ENCODE peak calls at places on chromosomes 13 and 19, in five cellular contexts. One of them, this sample, is unnamed.

GRCh38 chr19:27777726-27778125 is 1435.2 kb downstream of the UQCRFS1 start:
- DNase-seq in IMR-90: no peak
- DNase-seq in thyroid gland: no peak
- DNase-seq in heart left ventricle: no peak
- DNase-seq in sigmoid colon: no peak
- DNase-seq in this sample: no peak

GRCh38 chr19:55383789-55384575 is at the start of gene TMEM238:
- DNase-seq in IMR-90: peak; percentile 70
- DNase-seq in thyroid gland: peak; percentile 72
- DNase-seq in heart left ventricle: peak; percentile 39
- DNase-seq in sigmoid colon: peak; percentile 83
- DNase-seq in this sample: no peak

GRCh38 chr19:31316201-31316951 is 32.9 kb downstream of the TSHZ3 start:
- DNase-seq in IMR-90: peak; percentile 61
- DNase-seq in thyroid gland: peak; percentile 57
- DNase-seq in heart left ventricle: no peak
- DNase-seq in sigmoid colon: peak; percentile 77
- DNase-seq in this sample: no peak

GRCh38 chr19:54644056-54644455 is 13.8 kb downstream of the LILRB1 start:
- DNase-seq in IMR-90: no peak
- DNase-seq in thyroid gland: no peak
- DNase-seq in heart left ventricle: peak; percentile 20
- DNase-seq in sigmoid colon: peak; percentile 75
- DNase-seq in this sample: no peak

GRCh38 chr19:53007200-53008054 is 6.3 kb upstream of the ERVV-1 start:
- DNase-seq in IMR-90: no peak
- DNase-seq in thyroid gland: no peak
- DNase-seq in heart left ventricle: no peak
- DNase-seq in sigmoid colon: no peak
- DNase-seq in this sample: no peak

GRCh38 chr13:64591981-64592380 is 2638.2 kb downstream of the PCDH9 start:
- DNase-seq in IMR-90: peak; percentile 61
- DNase-seq in thyroid gland: no peak
- DNase-seq in heart left ventricle: no peak
- DNase-seq in sigmoid colon: no peak
- DNase-seq in this sample: no peak

GRCh38 chr19:7257148-7258041 is 36.8 kb downstream of the INSR start:
- DNase-seq in IMR-90: peak; percentile 67
- DNase-seq in thyroid gland: no peak
- DNase-seq in heart left ventricle: no peak
- DNase-seq in sigmoid colon: peak; percentile 74
- DNase-seq in this sample: no peak

GRCh38 chr13:111458001-111458531 is 137.6 kb downstream of the TEX29 start:
- DNase-seq in IMR-90: no peak
- DNase-seq in thyroid gland: no peak
- DNase-seq in heart left ventricle: no peak
- DNase-seq in sigmoid colon: no peak
- DNase-seq in this sample: no peak

GRCh38 chr13:51246411-51247298 is 24.5 kb downstream of the FAM124A start:
- DNase-seq in IMR-90: no peak
- DNase-seq in thyroid gland: peak; percentile 96
- DNase-seq in heart left ventricle: peak; percentile 64
- DNase-seq in sigmoid colon: peak; percentile 85
- DNase-seq in this sample: no peak

GRCh38 chr13:40789275-40790231 is at the start of gene SLC25A15:
- DNase-seq in IMR-90: peak; percentile 72
- DNase-seq in thyroid gland: peak; percentile 91
- DNase-seq in heart left ventricle: peak; percentile 85
- DNase-seq in sigmoid colon: peak; percentile 80
- DNase-seq in this sample: no peak

GRCh38 chr13:113465241-113465640 is 12.0 kb upstream of the ADPRHL1 start:
- DNase-seq in IMR-90: no peak
- DNase-seq in thyroid gland: no peak
- DNase-seq in heart left ventricle: no peak
- DNase-seq in sigmoid colon: no peak
- DNase-seq in this sample: no peak

GRCh38 chr19:13069415-13070369 is 33.0 kb downstream of the LYL1 start:
- DNase-seq in IMR-90: no peak
- DNase-seq in thyroid gland: no peak
- DNase-seq in heart left ventricle: no peak
- DNase-seq in sigmoid colon: no peak
- DNase-seq in this sample: no peak

GRCh38 chr19:42301646-42302204 is at the start of gene PRR19:
- DNase-seq in IMR-90: no peak
- DNase-seq in thyroid gland: no peak
- DNase-seq in heart left ventricle: no peak
- DNase-seq in sigmoid colon: no peak
- DNase-seq in this sample: no peak

GRCh38 chr13:28406728-28407266 is 88.1 kb downstream of the FLT1 start:
- DNase-seq in IMR-90: no peak
- DNase-seq in thyroid gland: no peak
- DNase-seq in heart left ventricle: no peak
- DNase-seq in sigmoid colon: no peak
- DNase-seq in this sample: no peak

GRCh38 chr13:107808388-107808787 is 406.9 kb downstream of the LIG4 start:
- DNase-seq in IMR-90: peak; percentile 62
- DNase-seq in thyroid gland: no peak
- DNase-seq in heart left ventricle: no peak
- DNase-seq in sigmoid colon: no peak
- DNase-seq in this sample: no peak

GRCh38 chr19:54451331-54451871 is 2.4 kb downstream of the LENG8 start:
- DNase-seq in IMR-90: no peak
- DNase-seq in thyroid gland: no peak
- DNase-seq in heart left ventricle: no peak
- DNase-seq in sigmoid colon: no peak
- DNase-seq in this sample: no peak

GRCh38 chr19:33727331-33728028 is 69.2 kb upstream of the KCTD15 start:
- DNase-seq in IMR-90: no peak
- DNase-seq in thyroid gland: no peak
- DNase-seq in heart left ventricle: no peak
- DNase-seq in sigmoid colon: no peak
- DNase-seq in this sample: no peak

GRCh38 chr19:43560687-43561086 is 14.6 kb downstream of the XRCC1 start:
- DNase-seq in IMR-90: peak; percentile 52
- DNase-seq in thyroid gland: no peak
- DNase-seq in heart left ventricle: no peak
- DNase-seq in sigmoid colon: no peak
- DNase-seq in this sample: no peak

GRCh38 chr19:31135841-31136240 is 213.4 kb downstream of the TSHZ3 start:
- DNase-seq in IMR-90: peak; percentile 56
- DNase-seq in thyroid gland: no peak
- DNase-seq in heart left ventricle: no peak
- DNase-seq in sigmoid colon: no peak
- DNase-seq in this sample: no peak

GRCh38 chr13:33953203-33953602 is 135.3 kb downstream of the RFC3 start:
- DNase-seq in IMR-90: peak; percentile 26
- DNase-seq in thyroid gland: no peak
- DNase-seq in heart left ventricle: no peak
- DNase-seq in sigmoid colon: no peak
- DNase-seq in this sample: no peak

GRCh38 chr19:53903055-53903680 is 5.9 kb upstream of the CACNG7 start:
- DNase-seq in IMR-90: peak; percentile 30
- DNase-seq in thyroid gland: peak; percentile 38
- DNase-seq in heart left ventricle: no peak
- DNase-seq in sigmoid colon: no peak
- DNase-seq in this sample: no peak

GRCh38 chr19:45638930-45639729 is at the start of gene EML2:
- DNase-seq in IMR-90: no peak
- DNase-seq in thyroid gland: peak; percentile 57
- DNase-seq in heart left ventricle: peak; percentile 47
- DNase-seq in sigmoid colon: no peak
- DNase-seq in this sample: no peak

GRCh38 chr19:53086949-53087348 is 16.3 kb downstream of the ZNF160 start:
- DNase-seq in IMR-90: peak; percentile 32
- DNase-seq in thyroid gland: peak; percentile 2
- DNase-seq in heart left ventricle: peak; percentile 81
- DNase-seq in sigmoid colon: no peak
- DNase-seq in this sample: no peak

GRCh38 chr13:105702441-105702840 is 833.0 kb downstream of the EFNB2 start:
- DNase-seq in IMR-90: no peak
- DNase-seq in thyroid gland: no peak
- DNase-seq in heart left ventricle: no peak
- DNase-seq in sigmoid colon: no peak
- DNase-seq in this sample: no peak

GRCh38 chr19:47124937-47125668 is 5.5 kb upstream of the SAE1 start:
- DNase-seq in IMR-90: peak; percentile 78
- DNase-seq in thyroid gland: no peak
- DNase-seq in heart left ventricle: no peak
- DNase-seq in sigmoid colon: no peak
- DNase-seq in this sample: no peak

GRCh38 chr19:13505761-13506549 is at the start of gene CACNA1A:
- DNase-seq in IMR-90: peak; percentile 19
- DNase-seq in thyroid gland: no peak
- DNase-seq in heart left ventricle: no peak
- DNase-seq in sigmoid colon: no peak
- DNase-seq in this sample: no peak

GRCh38 chr13:42821437-42821836 is 40.1 kb downstream of the FAM216B start:
- DNase-seq in IMR-90: peak; percentile 93
- DNase-seq in thyroid gland: no peak
- DNase-seq in heart left ventricle: no peak
- DNase-seq in sigmoid colon: no peak
- DNase-seq in this sample: no peak

GRCh38 chr19:52735734-52736133 is 890 bp upstream of the ZNF611 start:
- DNase-seq in IMR-90: no peak
- DNase-seq in thyroid gland: peak; percentile 25
- DNase-seq in heart left ventricle: peak; percentile 88
- DNase-seq in sigmoid colon: peak; percentile 85
- DNase-seq in this sample: no peak

GRCh38 chr19:41919948-41920712 is 8.1 kb downstream of the ERFL start:
- DNase-seq in IMR-90: no peak
- DNase-seq in thyroid gland: no peak
- DNase-seq in heart left ventricle: no peak
- DNase-seq in sigmoid colon: no peak
- DNase-seq in this sample: no peak

GRCh38 chr19:8585894-8586750 is 8.9 kb upstream of the MYO1F start:
- DNase-seq in IMR-90: no peak
- DNase-seq in thyroid gland: peak; percentile 54
- DNase-seq in heart left ventricle: no peak
- DNase-seq in sigmoid colon: no peak
- DNase-seq in this sample: no peak

GRCh38 chr19:9721861-9722260 is 46.7 kb downstream of the ZNF846 start:
- DNase-seq in IMR-90: no peak
- DNase-seq in thyroid gland: no peak
- DNase-seq in heart left ventricle: no peak
- DNase-seq in sigmoid colon: no peak
- DNase-seq in this sample: no peak

GRCh38 chr19:18759435-18760426 is 31.4 kb downstream of the COMP start:
- DNase-seq in IMR-90: no peak
- DNase-seq in thyroid gland: no peak
- DNase-seq in heart left ventricle: no peak
- DNase-seq in sigmoid colon: no peak
- DNase-seq in this sample: no peak

GRCh38 chr19:13984186-13984585 is 21.9 kb downstream of the RFX1 start:
- DNase-seq in IMR-90: no peak
- DNase-seq in thyroid gland: no peak
- DNase-seq in heart left ventricle: no peak
- DNase-seq in sigmoid colon: no peak
- DNase-seq in this sample: no peak

GRCh38 chr19:12090807-12091206 is 26.3 kb downstream of the ZNF844 start:
- DNase-seq in IMR-90: peak; percentile 53
- DNase-seq in thyroid gland: peak; percentile 67
- DNase-seq in heart left ventricle: peak; percentile 62
- DNase-seq in sigmoid colon: peak; percentile 72
- DNase-seq in this sample: no peak

GRCh38 chr19:7679017-7679720 is 1.5 kb upstream of the TRAPPC5 start:
- DNase-seq in IMR-90: no peak
- DNase-seq in thyroid gland: no peak
- DNase-seq in heart left ventricle: no peak
- DNase-seq in sigmoid colon: no peak
- DNase-seq in this sample: no peak

GRCh38 chr19:55626350-55626749 is 2.0 kb upstream of the ZNF784 start:
- DNase-seq in IMR-90: no peak
- DNase-seq in thyroid gland: no peak
- DNase-seq in heart left ventricle: no peak
- DNase-seq in sigmoid colon: no peak
- DNase-seq in this sample: no peak

GRCh38 chr19:49555600-49556411 is 24.6 kb downstream of the NOSIP start:
- DNase-seq in IMR-90: no peak
- DNase-seq in thyroid gland: peak; percentile 47
- DNase-seq in heart left ventricle: peak; percentile 34
- DNase-seq in sigmoid colon: peak; percentile 91
- DNase-seq in this sample: no peak
- H3K27ac ChIP-seq in IMR-90: no peak overlapping the region
- H3K27ac ChIP-seq in thyroid gland: no peak overlapping the region
- H3K27ac ChIP-seq in heart left ventricle: no peak overlapping the region
- H3K27ac ChIP-seq in sigmoid colon: peak overlapping the region; percentile 59
- H3K27ac ChIP-seq in this sample: peak overlapping the region; percentile 40

GRCh38 chr13:24274452-24274971 is 34.9 kb upstream of the C1QTNF9 start:
- DNase-seq in IMR-90: peak; percentile 59
- DNase-seq in thyroid gland: no peak
- DNase-seq in heart left ventricle: no peak
- DNase-seq in sigmoid colon: no peak
- DNase-seq in this sample: no peak
- TF ChIP-seq POLR2A in IMR-90: no peak
- TF ChIP-seq POLR2A in thyroid gland: no peak
- TF ChIP-seq POLR2A in heart left ventricle: no peak
- TF ChIP-seq POLR2A in sigmoid colon: no peak
- TF ChIP-seq POLR2A in this sample: no peak

GRCh38 chr13:20566917-20567755 is at the start of gene IFT88:
- DNase-seq in IMR-90: peak; percentile 85
- DNase-seq in thyroid gland: peak; percentile 95
- DNase-seq in heart left ventricle: peak; percentile 92
- DNase-seq in sigmoid colon: peak; percentile 92
- DNase-seq in this sample: no peak
- TF ChIP-seq CTCF in IMR-90: no peak
- TF ChIP-seq CTCF in thyroid gland: no peak
- TF ChIP-seq CTCF in heart left ventricle: no peak
- TF ChIP-seq CTCF in sigmoid colon: no peak
- TF ChIP-seq CTCF in this sample: no peak

DNA sequence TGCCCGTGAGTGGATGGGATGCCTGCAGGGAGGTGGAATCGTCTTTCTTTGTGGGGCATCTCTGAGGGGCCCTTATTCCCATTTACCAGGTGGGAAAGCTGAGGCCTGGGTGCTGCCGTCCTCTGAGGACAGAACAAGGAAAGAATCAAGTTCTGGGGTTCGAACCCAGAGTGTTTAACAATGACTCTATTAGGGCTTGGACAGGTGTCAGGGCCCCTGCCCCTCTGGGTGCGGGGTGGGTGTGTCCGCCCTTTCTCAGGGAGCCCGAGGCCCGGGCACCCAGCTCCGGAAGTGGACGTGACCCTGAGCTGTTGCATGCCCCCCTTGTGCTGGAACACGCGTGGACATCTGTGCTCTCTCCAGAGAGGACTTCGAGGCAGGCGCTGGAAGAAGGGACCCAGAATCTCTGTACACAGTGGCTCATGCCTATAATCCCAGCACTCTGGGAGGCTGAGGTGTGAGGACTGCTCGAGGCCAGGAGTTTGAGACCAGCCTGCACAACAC is 10.8 kb downstream of the NDUFA11 start:
- DNase-seq in IMR-90: no peak
- DNase-seq in thyroid gland: no peak
- DNase-seq in heart left ventricle: no peak
- DNase-seq in sigmoid colon: no peak
- DNase-seq in this sample: no peak
- H3K27ac ChIP-seq in IMR-90: no peak overlapping the region
- H3K27ac ChIP-seq in thyroid gland: no peak overlapping the region
- H3K27ac ChIP-seq in heart left ventricle: no peak overlapping the region
- H3K27ac ChIP-seq in sigmoid colon: peak overlapping the region; percentile 83
- H3K27ac ChIP-seq in this sample: no peak overlapping the region

This sample was measured in vagina.